ENCODE peak calls at places on chromosomes 6 and 20, in four cellular contexts. One of them, this sample, is unnamed.

GRCh38 chr20:13274311-13274965 is 53.4 kb downstream of the ISM1 start:
- DNase-seq in testis: no peak
- DNase-seq in fibroblast of mammary gland: no peak
- DNase-seq in endodermal cell: peak; percentile 80
- DNase-seq in this sample: no peak

GRCh38 chr6:52326540-52327364 is 35.2 kb upstream of the PAQR8 start:
- DNase-seq in testis: no peak
- DNase-seq in fibroblast of mammary gland: no peak
- DNase-seq in endodermal cell: no peak
- DNase-seq in this sample: no peak

GRCh38 chr6:11343963-11344714 is 111.7 kb upstream of the NEDD9 start:
- DNase-seq in testis: no peak
- DNase-seq in fibroblast of mammary gland: no peak
- DNase-seq in endodermal cell: peak; percentile 28
- DNase-seq in this sample: no peak

GRCh38 chr20:6142348-6142993 is 19.6 kb upstream of the FERMT1 start:
- DNase-seq in testis: peak; percentile 71
- DNase-seq in fibroblast of mammary gland: peak; percentile 67
- DNase-seq in endodermal cell: peak; percentile 76
- DNase-seq in this sample: peak; percentile 44

GRCh38 chr20:48630342-48631075 is 197.3 kb downstream of the PREX1 start:
- DNase-seq in testis: no peak
- DNase-seq in fibroblast of mammary gland: no peak
- DNase-seq in endodermal cell: peak; percentile 73
- DNase-seq in this sample: no peak

GRCh38 chr20:64222273-64222672 is 33.3 kb upstream of the PCMTD2 start:
- DNase-seq in testis: no peak
- DNase-seq in fibroblast of mammary gland: peak; percentile 23
- DNase-seq in endodermal cell: no peak
- DNase-seq in this sample: no peak

GRCh38 chr6:21998539-21998938 is 298.3 kb downstream of the PRL start:
- DNase-seq in testis: no peak
- DNase-seq in fibroblast of mammary gland: no peak
- DNase-seq in endodermal cell: no peak
- DNase-seq in this sample: no peak

GRCh38 chr6:43095939-43096338 is 19.8 kb downstream of the PTK7 start:
- DNase-seq in testis: no peak
- DNase-seq in fibroblast of mammary gland: no peak
- DNase-seq in endodermal cell: peak; percentile 77
- DNase-seq in this sample: no peak

GRCh38 chr6:23086100-23086499 is 516.7 kb downstream of the HDGFL1 start:
- DNase-seq in testis: no peak
- DNase-seq in fibroblast of mammary gland: no peak
- DNase-seq in endodermal cell: no peak
- DNase-seq in this sample: peak; percentile 50

GRCh38 chr6:41372526-41373366 is 37.3 kb downstream of the NCR2 start:
- DNase-seq in testis: no peak
- DNase-seq in fibroblast of mammary gland: no peak
- DNase-seq in endodermal cell: peak; percentile 71
- DNase-seq in this sample: no peak

GRCh38 chr6:41371992-41372525 is 36.7 kb downstream of the NCR2 start:
- DNase-seq in testis: peak; percentile 50
- DNase-seq in fibroblast of mammary gland: no peak
- DNase-seq in endodermal cell: peak; percentile 78
- DNase-seq in this sample: no peak

GRCh38 chr6:41373919-41374617 is 38.7 kb downstream of the NCR2 start:
- DNase-seq in testis: no peak
- DNase-seq in fibroblast of mammary gland: no peak
- DNase-seq in endodermal cell: peak; percentile 88
- DNase-seq in this sample: no peak

GRCh38 chr6:41374618-41375590 is 39.5 kb downstream of the NCR2 start:
- DNase-seq in testis: no peak
- DNase-seq in fibroblast of mammary gland: no peak
- DNase-seq in endodermal cell: peak; percentile 68
- DNase-seq in this sample: no peak

DNA sequence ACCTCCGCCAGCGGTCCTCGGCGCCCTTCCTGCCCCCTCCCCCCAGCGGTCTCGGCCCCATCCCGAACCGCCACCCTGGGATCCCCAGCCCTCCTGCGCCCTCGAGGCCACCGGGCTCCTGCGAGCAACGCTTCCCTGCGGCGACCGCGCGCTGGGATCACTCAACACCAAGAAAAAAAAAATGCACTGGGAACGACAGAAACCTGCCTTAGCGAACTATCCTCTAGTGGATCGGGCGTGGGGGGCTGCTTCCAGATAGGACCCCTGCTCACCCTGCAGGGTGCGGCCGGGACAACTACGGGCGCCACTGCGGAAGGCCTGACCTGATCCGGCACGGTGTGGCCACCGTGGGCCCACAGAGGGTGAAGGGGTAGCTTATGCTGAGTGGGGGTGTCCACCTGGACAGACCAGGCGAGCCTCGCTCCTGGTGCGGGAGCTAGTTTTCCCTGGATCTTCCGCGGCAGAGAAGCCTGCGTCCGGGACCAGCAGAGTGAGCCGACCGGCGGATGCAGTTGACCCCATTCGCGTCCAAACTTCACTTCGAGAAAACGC is 38.0 kb downstream of the NCR2 start:
- DNase-seq in testis: peak; percentile 22
- DNase-seq in fibroblast of mammary gland: no peak
- DNase-seq in endodermal cell: no peak
- DNase-seq in this sample: no peak
- H3K4me3 ChIP-seq in testis: peak overlapping the region; percentile 32
- H3K4me3 ChIP-seq in fibroblast of mammary gland: no peak overlapping the region
- H3K4me3 ChIP-seq in endodermal cell: peak overlapping the region; percentile 49
- H3K4me3 ChIP-seq in this sample: no peak overlapping the region

DNA sequence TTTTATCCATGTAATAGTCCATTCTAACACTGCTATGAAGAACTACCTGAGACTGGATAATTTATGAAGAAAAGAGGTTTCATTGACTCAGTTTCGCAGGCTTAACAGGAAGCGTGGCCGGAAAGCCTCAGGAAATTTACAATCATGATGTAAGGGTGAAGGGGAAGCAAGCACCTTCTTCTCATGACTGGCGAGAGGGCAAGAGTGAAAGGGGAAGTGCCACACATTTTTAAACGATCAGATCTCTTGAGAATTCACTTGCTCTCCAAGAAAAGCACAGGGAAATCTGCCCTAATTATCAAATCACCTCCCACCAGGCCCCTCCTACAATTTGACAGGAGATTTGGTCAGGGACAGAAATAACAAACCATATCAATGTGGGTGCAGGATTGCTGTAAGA is 859.7 kb downstream of the EPHA7 start:
- DNase-seq in testis: no peak
- DNase-seq in fibroblast of mammary gland: no peak
- DNase-seq in endodermal cell: no peak
- DNase-seq in this sample: no peak
- H3K4me3 ChIP-seq in testis: no peak overlapping the region
- H3K4me3 ChIP-seq in fibroblast of mammary gland: no peak overlapping the region
- H3K4me3 ChIP-seq in endodermal cell: no peak overlapping the region
- H3K4me3 ChIP-seq in this sample: no peak overlapping the region

DNA sequence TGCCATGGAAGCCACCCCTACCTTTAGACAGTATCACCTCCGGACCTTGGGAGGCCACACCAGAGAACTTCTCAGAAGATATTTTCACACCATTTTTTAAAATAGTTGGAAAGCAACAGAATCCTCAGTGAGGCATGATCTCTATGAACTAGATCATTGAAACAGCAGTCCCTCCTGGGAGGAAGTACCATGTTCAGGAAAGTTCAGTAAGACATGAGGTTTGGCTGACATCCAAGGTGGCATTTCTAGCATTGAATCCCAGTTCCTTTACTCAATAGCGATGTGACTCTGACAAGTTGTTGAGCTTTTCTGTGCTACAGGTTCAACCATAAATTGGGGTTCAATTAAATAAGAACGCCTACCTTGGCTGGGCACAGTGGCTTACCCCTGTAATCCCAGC is 169.0 kb downstream of the TBC1D7 start:
- DNase-seq in testis: no peak
- DNase-seq in fibroblast of mammary gland: no peak
- DNase-seq in endodermal cell: no peak
- DNase-seq in this sample: no peak
- H3K4me3 ChIP-seq in testis: no peak overlapping the region
- H3K4me3 ChIP-seq in fibroblast of mammary gland: no peak overlapping the region
- H3K4me3 ChIP-seq in endodermal cell: no peak overlapping the region
- H3K4me3 ChIP-seq in this sample: no peak overlapping the region

GRCh38 chr6:146544783-146545182 is 1.1 kb downstream of the RAB32 start:
- DNase-seq in testis: no peak
- DNase-seq in fibroblast of mammary gland: peak; percentile 41
- DNase-seq in endodermal cell: peak; percentile 48
- DNase-seq in this sample: no peak

GRCh38 chr6:146543940-146544661 is 468 bp downstream of the RAB32 start:
- DNase-seq in testis: peak; percentile 57
- DNase-seq in fibroblast of mammary gland: peak; percentile 49
- DNase-seq in endodermal cell: peak; percentile 81
- DNase-seq in this sample: peak; percentile 6

GRCh38 chr6:146545608-146546007 is 2.0 kb downstream of the RAB32 start:
- DNase-seq in testis: no peak
- DNase-seq in fibroblast of mammary gland: peak; percentile 54
- DNase-seq in endodermal cell: no peak
- DNase-seq in this sample: no peak

GRCh38 chr6:146543211-146543939 is at the start of gene RAB32:
- DNase-seq in testis: peak; percentile 93
- DNase-seq in fibroblast of mammary gland: peak; percentile 91
- DNase-seq in endodermal cell: peak; percentile 95
- DNase-seq in this sample: peak; percentile 60

GRCh38 chr6:146542881-146543210 is 787 bp upstream of the RAB32 start:
- DNase-seq in testis: no peak
- DNase-seq in fibroblast of mammary gland: peak; percentile 27
- DNase-seq in endodermal cell: no peak
- DNase-seq in this sample: no peak
- H3K4me3 ChIP-seq in testis: peak overlapping the region; percentile 80
- H3K4me3 ChIP-seq in fibroblast of mammary gland: peak overlapping the region; percentile 39
- H3K4me3 ChIP-seq in endodermal cell: peak overlapping the region; percentile 59
- H3K4me3 ChIP-seq in this sample: no peak overlapping the region

DNA sequence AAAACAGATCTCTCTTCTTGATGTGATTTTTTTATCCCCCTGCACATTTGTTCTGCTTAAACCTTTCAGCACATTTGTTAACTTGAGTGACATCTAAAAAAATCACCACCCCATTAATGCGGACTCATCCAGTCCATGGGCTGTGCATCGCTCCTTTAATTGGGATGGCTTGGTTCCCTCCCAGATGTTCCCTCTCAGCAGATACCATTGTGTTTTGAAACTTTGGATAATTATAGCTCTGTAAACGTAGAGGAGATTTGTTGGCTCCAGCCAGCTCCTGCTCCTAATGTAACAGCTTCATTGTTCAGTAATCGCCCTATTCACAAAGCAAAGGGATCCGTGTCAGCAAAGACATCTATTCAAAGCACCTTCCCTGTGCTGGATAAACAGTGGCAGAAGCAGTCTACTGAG is 323.8 kb downstream of the CD83 start:
- DNase-seq in testis: peak; percentile 76
- DNase-seq in fibroblast of mammary gland: peak; percentile 44
- DNase-seq in endodermal cell: no peak
- DNase-seq in this sample: no peak
- H3K4me3 ChIP-seq in testis: no peak overlapping the region
- H3K4me3 ChIP-seq in fibroblast of mammary gland: no peak overlapping the region
- H3K4me3 ChIP-seq in endodermal cell: peak overlapping the region; percentile 50
- H3K4me3 ChIP-seq in this sample: no peak overlapping the region

GRCh38 chr6:135853986-135854385 is 2.5 kb downstream of the PDE7B start:
- DNase-seq in testis: no peak
- DNase-seq in fibroblast of mammary gland: peak; percentile 31
- DNase-seq in endodermal cell: no peak
- DNase-seq in this sample: no peak
- H3K4me3 ChIP-seq in testis: no peak overlapping the region
- H3K4me3 ChIP-seq in fibroblast of mammary gland: no peak overlapping the region
- H3K4me3 ChIP-seq in endodermal cell: peak overlapping the region; percentile 41
- H3K4me3 ChIP-seq in this sample: no peak overlapping the region

GRCh38 chr20:36540551-36541211 is 638 bp upstream of the MYL9 start:
- DNase-seq in testis: no peak
- DNase-seq in fibroblast of mammary gland: no peak
- DNase-seq in endodermal cell: peak; percentile 68
- DNase-seq in this sample: no peak
- H3K4me3 ChIP-seq in testis: peak overlapping the region; percentile 99
- H3K4me3 ChIP-seq in fibroblast of mammary gland: peak overlapping the region; percentile 37
- H3K4me3 ChIP-seq in endodermal cell: peak overlapping the region; percentile 89
- H3K4me3 ChIP-seq in this sample: no peak overlapping the region

DNA sequence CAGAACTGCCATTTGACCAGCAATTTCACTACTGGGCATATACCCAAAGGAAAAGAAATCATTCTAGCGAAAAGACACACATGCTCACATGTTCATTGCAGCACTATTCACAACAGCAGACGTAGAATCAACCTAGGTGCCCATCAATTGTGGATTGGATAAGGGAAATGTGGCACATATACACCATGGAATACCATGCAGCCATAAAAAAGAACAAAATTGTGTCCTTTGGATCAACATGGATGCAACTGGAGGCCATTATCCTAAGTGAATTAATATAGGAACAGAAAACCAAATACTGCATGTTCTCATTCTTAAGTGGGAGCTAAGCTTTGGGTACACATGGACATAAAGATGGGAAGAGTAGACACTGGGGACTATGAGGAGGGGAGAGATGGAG is 16.1 kb downstream of the RAET1E start:
- DNase-seq in testis: no peak
- DNase-seq in fibroblast of mammary gland: no peak
- DNase-seq in endodermal cell: no peak
- DNase-seq in this sample: no peak
- H3K4me3 ChIP-seq in testis: no peak overlapping the region
- H3K4me3 ChIP-seq in fibroblast of mammary gland: no peak overlapping the region
- H3K4me3 ChIP-seq in endodermal cell: no peak overlapping the region
- H3K4me3 ChIP-seq in this sample: no peak overlapping the region

GRCh38 chr20:51009303-51010042 is 13.4 kb downstream of the KCNG1 start:
- DNase-seq in testis: no peak
- DNase-seq in fibroblast of mammary gland: no peak
- DNase-seq in endodermal cell: no peak
- DNase-seq in this sample: no peak

GRCh38 chr20:51010043-51010365 is 12.9 kb downstream of the KCNG1 start:
- DNase-seq in testis: no peak
- DNase-seq in fibroblast of mammary gland: no peak
- DNase-seq in endodermal cell: no peak
- DNase-seq in this sample: no peak

GRCh38 chr20:51011479-51011878 is 11.4 kb downstream of the KCNG1 start:
- DNase-seq in testis: no peak
- DNase-seq in fibroblast of mammary gland: no peak
- DNase-seq in endodermal cell: no peak
- DNase-seq in this sample: no peak

GRCh38 chr20:51005214-51005613 is 17.7 kb downstream of the KCNG1 start:
- DNase-seq in testis: no peak
- DNase-seq in fibroblast of mammary gland: no peak
- DNase-seq in endodermal cell: no peak
- DNase-seq in this sample: no peak

GRCh38 chr20:51008718-51009117 is 14.2 kb downstream of the KCNG1 start:
- DNase-seq in testis: peak; percentile 79
- DNase-seq in fibroblast of mammary gland: no peak
- DNase-seq in endodermal cell: no peak
- DNase-seq in this sample: no peak
- H3K4me3 ChIP-seq in testis: no peak overlapping the region
- H3K4me3 ChIP-seq in fibroblast of mammary gland: no peak overlapping the region
- H3K4me3 ChIP-seq in endodermal cell: no peak overlapping the region
- H3K4me3 ChIP-seq in this sample: no peak overlapping the region